ENCODE peak calls at places on chromosomes 5 and 9, in six cellular contexts. L is IMR-90, Z is H9, N is neuronal stem cell, M is H1, H is mesenchymal stem cell. W is an unnamed sample.

GRCh38 chr5:135488727-135489465 is 36.7 kb upstream of the TIFAB start:
- DNase-seq in N (peak), Z (peak), M (peak), L (peak), H (peak), W (peak)

GRCh38 chr9:129273941-129274709 is 96.1 kb upstream of the IER5L start:
- DNase-seq in N (no peak), L (no peak), M (no peak), H (no peak), Z (no peak), W (no peak)

GRCh38 chr5:53090229-53090628 is 19.3 kb downstream of the MOCS2 start:
- DNase-seq in L (no peak), Z (no peak), N (no peak), H (no peak), M (no peak), W (no peak)

GRCh38 chr9:34126207-34127034 is at the start of gene DCAF12:
- DNase-seq in N (peak), L (peak), H (peak), M (peak), Z (peak), W (peak)

GRCh38 chr5:122484103-122484502 is 172.1 kb downstream of the SNCAIP start:
- DNase-seq in Z (no peak), L (no peak), M (no peak), N (no peak), H (no peak), W (no peak)

GRCh38 chr5:75435101-75435500 is 76.3 kb downstream of the CERT1 start:
- DNase-seq in L (peak), H (no peak), M (no peak), N (no peak), Z (no peak), W (no peak)

GRCh38 chr5:172312286-172312685 is 28.7 kb upstream of the UBTD2 start:
- DNase-seq in Z (no peak), L (no peak), N (no peak), M (no peak), H (no peak), W (no peak)

GRCh38 chr5:160118349-160119141 is 705 bp downstream of the PWWP2A start:
- DNase-seq in M (peak), L (no peak), H (peak), Z (peak), N (no peak), W (peak)

GRCh38 chr5:154524181-154524580 is 46.2 kb upstream of the HAND1 start:
- DNase-seq in Z (no peak), N (no peak), M (no peak), H (no peak), L (no peak), W (peak)

GRCh38 chr5:169430676-169431075 is 129.7 kb upstream of the SLIT3 start:
- DNase-seq in H (no peak), M (no peak), N (no peak), Z (no peak), L (no peak), W (no peak)

GRCh38 chr5:132688536-132689409 is 15.0 kb downstream of the IL4 start:
- DNase-seq in L (peak), Z (no peak), N (no peak), H (no peak), M (no peak), W (no peak)

GRCh38 chr9:107161338-107161737 is 121.7 kb upstream of the RAD23B start:
- DNase-seq in H (no peak), L (no peak), M (no peak), N (no peak), Z (no peak), W (no peak)

GRCh38 chr5:113343343-113343742 is 91.4 kb downstream of the TSSK1B start:
- DNase-seq in H (peak), M (no peak), N (no peak), L (peak), Z (no peak), W (no peak)

GRCh38 chr5:173734716-173735115 is 118.3 kb upstream of the BOD1 start:
- DNase-seq in M (no peak), N (no peak), Z (no peak), H (no peak), L (no peak), W (no peak)

GRCh38 chr9:129981180-129981907 is 61.6 kb downstream of the FNBP1 start:
- DNase-seq in Z (no peak), M (no peak), N (no peak), L (no peak), H (peak), W (no peak)

GRCh38 chr5:14062178-14062577 is 81.0 kb upstream of the TRIO start:
- DNase-seq in N (no peak), H (no peak), M (no peak), Z (no peak), L (no peak), W (no peak)

GRCh38 chr9:123662057-123662776 is 267.7 kb downstream of the DENND1A start:
- DNase-seq in M (no peak), L (no peak), N (no peak), Z (no peak), H (no peak), W (no peak)

GRCh38 chr9:74336161-74336560 is 161.0 kb upstream of the RORB start:
- DNase-seq in L (no peak), Z (no peak), M (no peak), N (no peak), H (no peak), W (no peak)

GRCh38 chr9:23563497-23563896 is 262.5 kb downstream of the ELAVL2 start:
- DNase-seq in L (no peak), Z (no peak), N (no peak), H (peak), M (no peak), W (no peak)

GRCh38 chr5:33367396-33367795 is 73.4 kb upstream of the TARS1 start:
- DNase-seq in N (no peak), Z (no peak), L (no peak), M (no peak), H (peak), W (no peak)

GRCh38 chr5:132389453-132390286 is 20.2 kb downstream of the SLC22A5 start:
- DNase-seq in M (no peak), L (peak), H (peak), Z (no peak), N (no peak), W (peak)

GRCh38 chr5:145553177-145553576 is 282.0 kb downstream of the PRELID2 start:
- DNase-seq in N (no peak), Z (no peak), L (no peak), M (no peak), H (no peak), W (no peak)

GRCh38 chr5:117054808-117055398 is 480.3 kb upstream of the SEMA6A start:
- DNase-seq in N (no peak), M (no peak), H (peak), L (no peak), Z (no peak), W (no peak)

GRCh38 chr5:2254880-2255750 is 372.4 kb upstream of the IRX4 start:
- DNase-seq in N (no peak), L (no peak), H (no peak), Z (no peak), M (no peak), W (no peak)

GRCh38 chr5:176810084-176810597 is at the start of gene UNC5A:
- DNase-seq in Z (peak), L (peak), M (peak), N (peak), H (peak), W (peak)

GRCh38 chr5:178145965-178146820 is 7.5 kb downstream of the NHP2 start:
- DNase-seq in L (peak), M (peak), Z (peak), H (peak), N (peak), W (peak)

GRCh38 chr5:132396589-132397001 is 27.1 kb downstream of the SLC22A5 start:
- DNase-seq in M (no peak), Z (no peak), H (no peak), N (no peak), L (no peak), W (peak)

GRCh38 chr5:139822553-139823425 is 27.2 kb downstream of the PSD2 start:
- DNase-seq in N (no peak), H (no peak), L (no peak), M (no peak), Z (no peak), W (no peak)

GRCh38 chr9:70444904-70445303 is 30.4 kb upstream of the KLF9 start:
- DNase-seq in Z (no peak), H (no peak), M (no peak), L (peak), N (no peak), W (no peak)

GRCh38 chr5:171946382-171946781 is 60.1 kb downstream of the FBXW11 start:
- DNase-seq in M (no peak), N (no peak), H (no peak), L (no peak), Z (no peak), W (peak)

GRCh38 chr5:111931658-111932057 is 174.7 kb upstream of the NREP start:
- DNase-seq in H (no peak), M (no peak), N (no peak), L (no peak), Z (no peak), W (no peak)

GRCh38 chr5:108339220-108339619 is 42.7 kb downstream of the FBXL17 start:
- DNase-seq in H (no peak), M (no peak), L (no peak), N (no peak), Z (no peak), W (peak)

GRCh38 chr9:98479967-98480847 is 224.8 kb upstream of the TBC1D2 start:
- DNase-seq in N (no peak), H (no peak), M (no peak), L (peak), Z (no peak), W (no peak)

GRCh38 chr5:102231693-102232619 is 64.1 kb downstream of the SLCO4C1 start:
- DNase-seq in H (peak), Z (no peak), L (no peak), N (no peak), M (no peak), W (no peak)

GRCh38 chr9:2837915-2838314 is 6.0 kb downstream of the PUM3 start:
- DNase-seq in M (no peak), N (no peak), H (peak), Z (no peak), L (peak), W (no peak)

GRCh38 chr5:52690236-52690685 is 97.5 kb upstream of the ITGA1 start:
- DNase-seq in M (no peak), N (no peak), L (peak), H (peak), Z (peak), W (peak)

GRCh38 chr9:122134822-122135528 is 24.6 kb downstream of the NDUFA8 start:
- DNase-seq in M (peak), H (peak), L (peak), Z (no peak), N (peak), W (peak)

GRCh38 chr9:127541176-127541575 is 70.9 kb upstream of the STXBP1 start:
- DNase-seq in L (no peak), H (no peak), Z (no peak), M (no peak), N (no peak), W (no peak)

GRCh38 chr9:127539982-127540663 is 72.0 kb upstream of the STXBP1 start:
- DNase-seq in N (no peak), H (peak), Z (no peak), M (no peak), L (no peak), W (no peak)

GRCh38 chr9:127541865-127542264 is 70.2 kb upstream of the STXBP1 start:
- DNase-seq in H (peak), Z (no peak), M (no peak), L (no peak), N (no peak), W (no peak)

GRCh38 chr9:127539259-127539981 is 72.7 kb upstream of the STXBP1 start:
- DNase-seq in H (peak), Z (no peak), N (no peak), M (no peak), L (peak), W (no peak)

DNA sequence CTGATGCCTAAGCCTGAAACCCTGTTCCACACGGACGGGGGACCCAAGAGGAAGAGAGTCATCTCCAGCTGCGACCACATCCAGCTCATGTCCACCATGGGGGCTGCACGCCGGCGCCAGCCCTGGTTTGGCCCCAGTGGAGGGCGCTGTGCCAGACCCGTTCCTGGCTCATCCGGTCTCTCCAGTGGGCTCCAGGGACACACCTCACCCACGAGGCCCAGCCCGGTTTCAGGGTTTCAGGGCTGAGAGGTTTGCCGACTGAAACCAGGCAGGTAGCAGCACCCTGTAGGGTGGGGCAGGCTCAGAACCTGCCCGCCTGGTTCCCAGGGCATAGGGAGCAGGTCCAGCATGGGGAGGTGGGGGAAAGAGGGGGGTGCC is 71.4 kb upstream of the STXBP1 start:
- DNase-seq in N (no peak), L (no peak), M (peak), Z (peak), H (peak), W (no peak)
- H2BK15ac ChIP-seq in N (no peak), L (no peak), M (no peak), Z (no peak), H (no peak), W (no peak)

GRCh38 chr5:10315824-10316509 is 8.3 kb upstream of the CMBL start:
- DNase-seq in L (no peak), Z (peak), N (no peak), M (no peak), H (no peak), W (peak)
- H2BK15ac ChIP-seq in L (no peak), Z (no peak), N (no peak), M (no peak), H (no peak), W (no peak)

DNA sequence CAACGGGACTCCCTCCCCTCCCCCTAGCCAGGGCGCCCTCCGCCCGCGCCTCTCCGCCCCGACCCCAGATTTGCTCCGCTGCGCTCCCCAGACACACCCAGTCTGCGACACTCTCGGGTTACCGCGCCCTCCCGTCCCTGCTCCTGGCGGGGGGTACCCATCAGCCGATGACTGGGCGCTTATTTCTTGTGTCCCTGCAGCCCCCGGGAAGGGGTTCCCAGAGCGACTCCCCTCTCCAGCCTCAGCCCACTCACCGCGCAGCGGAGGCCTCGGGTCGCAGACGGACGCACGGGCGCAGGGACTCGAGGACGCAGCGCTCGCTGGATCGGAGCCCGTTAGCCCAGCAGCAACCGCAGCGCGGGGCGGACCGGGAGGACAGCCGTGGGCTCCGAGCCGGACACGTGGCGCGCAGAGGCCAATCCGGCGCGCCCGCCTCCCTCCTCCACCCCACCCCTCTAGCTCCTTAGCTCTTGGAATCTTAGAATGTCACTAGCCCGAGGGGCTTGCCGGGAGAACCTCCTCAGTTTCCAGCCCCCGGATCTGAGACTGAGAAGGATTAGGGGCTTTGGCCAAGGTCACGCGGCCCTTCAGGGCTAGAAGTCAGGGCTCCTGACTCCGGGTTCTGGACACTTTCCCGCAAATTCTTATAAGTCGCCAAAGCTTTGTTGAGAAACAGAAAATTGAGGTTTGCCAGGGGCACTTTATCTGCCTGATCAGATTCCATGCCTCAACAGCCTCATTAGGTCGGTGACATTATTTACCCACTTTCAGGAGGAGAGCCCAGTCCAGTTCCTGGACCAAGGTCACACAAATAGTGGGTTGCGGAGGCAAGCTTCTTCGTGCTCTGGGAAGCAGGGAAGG is at the start of gene ANXA6:
- DNase-seq in L (peak), H (peak), M (peak), N (peak), Z (peak), W (peak)
- H2BK15ac ChIP-seq in L (peak), H (peak), M (peak), N (peak), Z (no peak), W (no peak)

DNA sequence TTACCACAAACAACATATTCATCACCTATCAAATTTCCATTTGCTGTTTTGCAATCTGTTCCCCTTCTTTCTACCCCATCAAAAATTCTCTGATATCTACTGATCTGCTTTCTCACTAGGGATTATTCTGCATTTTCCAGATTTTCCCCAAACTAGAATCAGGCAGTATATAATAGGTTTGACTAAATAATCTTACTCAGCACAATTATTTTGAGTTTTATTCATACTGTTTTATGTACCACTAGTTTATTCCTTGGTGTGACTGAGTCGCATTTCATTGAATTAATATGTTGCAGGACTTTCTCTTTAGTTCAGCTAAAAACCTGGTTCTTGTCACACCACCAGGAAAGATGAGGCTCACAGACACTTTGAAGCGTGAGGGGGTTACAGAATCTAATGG is 131.4 kb downstream of the CYLC2 start:
- DNase-seq in M (no peak), L (no peak), Z (no peak), N (no peak), H (no peak), W (no peak)
- H2BK15ac ChIP-seq in M (no peak), L (no peak), Z (no peak), N (no peak), H (no peak), W (no peak)